ENCODE peak calls at places on chromosomes 5 and 9, in eight cellular contexts. One of them, this sample, is unnamed.

GRCh38 chr5:40507095-40507494 is 172.6 kb upstream of the PTGER4 start:
- DNase-seq in choroid plexus epithelial cell: peak
- DNase-seq in AG04450: no peak
- DNase-seq in mucosa of descending colon: no peak
- DNase-seq in A549: no peak
- DNase-seq in endothelial cell: no peak
- DNase-seq in PC-3: peak
- DNase-seq in nephron progenitor cell: no peak
- DNase-seq in this sample: no peak

GRCh38 chr5:95816803-95817202 is 5.7 kb downstream of the GLRX start:
- DNase-seq in AG04450: no peak
- DNase-seq in endothelial cell: no peak
- DNase-seq in choroid plexus epithelial cell: no peak
- DNase-seq in PC-3: no peak
- DNase-seq in mucosa of descending colon: no peak
- DNase-seq in nephron progenitor cell: no peak
- DNase-seq in A549: no peak
- DNase-seq in this sample: no peak

GRCh38 chr5:172906436-172906835 is 52.8 kb upstream of the RPL26L1 start:
- DNase-seq in AG04450: no peak
- DNase-seq in nephron progenitor cell: no peak
- DNase-seq in choroid plexus epithelial cell: peak
- DNase-seq in endothelial cell: no peak
- DNase-seq in mucosa of descending colon: no peak
- DNase-seq in PC-3: no peak
- DNase-seq in A549: no peak
- DNase-seq in this sample: no peak

GRCh38 chr9:68777070-68777763 is 72.2 kb downstream of the PIP5K1B start:
- DNase-seq in AG04450: no peak
- DNase-seq in mucosa of descending colon: no peak
- DNase-seq in PC-3: peak
- DNase-seq in choroid plexus epithelial cell: no peak
- DNase-seq in A549: no peak
- DNase-seq in endothelial cell: no peak
- DNase-seq in nephron progenitor cell: no peak
- DNase-seq in this sample: no peak

GRCh38 chr5:10607023-10607665 is 43.3 kb downstream of the ANKRD33B start:
- DNase-seq in choroid plexus epithelial cell: peak
- DNase-seq in mucosa of descending colon: no peak
- DNase-seq in PC-3: no peak
- DNase-seq in A549: no peak
- DNase-seq in AG04450: no peak
- DNase-seq in nephron progenitor cell: peak
- DNase-seq in endothelial cell: peak
- DNase-seq in this sample: no peak

GRCh38 chr5:58666141-58666540 is 83.3 kb downstream of the RAB3C start:
- DNase-seq in endothelial cell: no peak
- DNase-seq in PC-3: no peak
- DNase-seq in AG04450: no peak
- DNase-seq in A549: no peak
- DNase-seq in choroid plexus epithelial cell: no peak
- DNase-seq in mucosa of descending colon: no peak
- DNase-seq in nephron progenitor cell: no peak
- DNase-seq in this sample: no peak

GRCh38 chr9:37407468-37407867 is 15.0 kb upstream of the GRHPR start:
- DNase-seq in mucosa of descending colon: no peak
- DNase-seq in nephron progenitor cell: no peak
- DNase-seq in A549: peak
- DNase-seq in PC-3: peak
- DNase-seq in AG04450: no peak
- DNase-seq in endothelial cell: no peak
- DNase-seq in choroid plexus epithelial cell: no peak
- DNase-seq in this sample: no peak

GRCh38 chr9:126584611-126585010 is 29.1 kb upstream of the LMX1B start:
- DNase-seq in choroid plexus epithelial cell: no peak
- DNase-seq in endothelial cell: no peak
- DNase-seq in nephron progenitor cell: no peak
- DNase-seq in AG04450: no peak
- DNase-seq in PC-3: no peak
- DNase-seq in mucosa of descending colon: no peak
- DNase-seq in A549: no peak
- DNase-seq in this sample: no peak

GRCh38 chr5:55530669-55531068 is 4.1 kb downstream of the PLPP1 start:
- DNase-seq in nephron progenitor cell: no peak
- DNase-seq in AG04450: no peak
- DNase-seq in PC-3: no peak
- DNase-seq in A549: no peak
- DNase-seq in mucosa of descending colon: no peak
- DNase-seq in endothelial cell: no peak
- DNase-seq in choroid plexus epithelial cell: no peak
- DNase-seq in this sample: no peak

GRCh38 chr9:77649109-77649812 is 1.1 kb upstream of the GNA14 start:
- DNase-seq in choroid plexus epithelial cell: peak
- DNase-seq in nephron progenitor cell: no peak
- DNase-seq in A549: peak
- DNase-seq in AG04450: no peak
- DNase-seq in PC-3: peak
- DNase-seq in mucosa of descending colon: no peak
- DNase-seq in endothelial cell: no peak
- DNase-seq in this sample: no peak

GRCh38 chr5:174425271-174425963 is 299.0 kb upstream of the MSX2 start:
- DNase-seq in choroid plexus epithelial cell: no peak
- DNase-seq in AG04450: no peak
- DNase-seq in mucosa of descending colon: no peak
- DNase-seq in endothelial cell: no peak
- DNase-seq in nephron progenitor cell: no peak
- DNase-seq in A549: no peak
- DNase-seq in PC-3: no peak
- DNase-seq in this sample: no peak

GRCh38 chr5:134592141-134592746 is 40.4 kb downstream of the SAR1B start:
- DNase-seq in PC-3: peak
- DNase-seq in nephron progenitor cell: no peak
- DNase-seq in AG04450: no peak
- DNase-seq in mucosa of descending colon: no peak
- DNase-seq in A549: no peak
- DNase-seq in choroid plexus epithelial cell: peak
- DNase-seq in endothelial cell: no peak
- DNase-seq in this sample: no peak

GRCh38 chr5:43631182-43631910 is 28.4 kb downstream of the NNT start:
- DNase-seq in AG04450: peak
- DNase-seq in A549: peak
- DNase-seq in PC-3: peak
- DNase-seq in nephron progenitor cell: peak
- DNase-seq in endothelial cell: peak
- DNase-seq in choroid plexus epithelial cell: peak
- DNase-seq in mucosa of descending colon: no peak
- DNase-seq in this sample: peak

GRCh38 chr9:5832543-5833529 is at the start of gene ERMP1:
- DNase-seq in nephron progenitor cell: peak
- DNase-seq in endothelial cell: peak
- DNase-seq in AG04450: peak
- DNase-seq in choroid plexus epithelial cell: peak
- DNase-seq in mucosa of descending colon: peak
- DNase-seq in PC-3: peak
- DNase-seq in A549: peak
- DNase-seq in this sample: peak

GRCh38 chr9:115653231-115653630 is 500.4 kb upstream of the PAPPA start:
- DNase-seq in mucosa of descending colon: no peak
- DNase-seq in AG04450: peak
- DNase-seq in choroid plexus epithelial cell: peak
- DNase-seq in nephron progenitor cell: no peak
- DNase-seq in endothelial cell: no peak
- DNase-seq in A549: no peak
- DNase-seq in PC-3: no peak
- DNase-seq in this sample: peak

GRCh38 chr9:6884960-6885359 is 127.2 kb downstream of the KDM4C start:
- DNase-seq in endothelial cell: no peak
- DNase-seq in mucosa of descending colon: no peak
- DNase-seq in AG04450: no peak
- DNase-seq in PC-3: no peak
- DNase-seq in A549: no peak
- DNase-seq in choroid plexus epithelial cell: no peak
- DNase-seq in nephron progenitor cell: no peak
- DNase-seq in this sample: no peak

GRCh38 chr5:134131165-134131564 is 16.7 kb downstream of the TCF7 start:
- DNase-seq in AG04450: no peak
- DNase-seq in A549: no peak
- DNase-seq in nephron progenitor cell: no peak
- DNase-seq in PC-3: no peak
- DNase-seq in endothelial cell: no peak
- DNase-seq in mucosa of descending colon: peak
- DNase-seq in choroid plexus epithelial cell: no peak
- DNase-seq in this sample: no peak

GRCh38 chr9:78150312-78150982 is 85.4 kb upstream of the CEP78 start:
- DNase-seq in A549: no peak
- DNase-seq in mucosa of descending colon: no peak
- DNase-seq in PC-3: no peak
- DNase-seq in nephron progenitor cell: no peak
- DNase-seq in choroid plexus epithelial cell: no peak
- DNase-seq in AG04450: no peak
- DNase-seq in endothelial cell: no peak
- DNase-seq in this sample: no peak

DNA sequence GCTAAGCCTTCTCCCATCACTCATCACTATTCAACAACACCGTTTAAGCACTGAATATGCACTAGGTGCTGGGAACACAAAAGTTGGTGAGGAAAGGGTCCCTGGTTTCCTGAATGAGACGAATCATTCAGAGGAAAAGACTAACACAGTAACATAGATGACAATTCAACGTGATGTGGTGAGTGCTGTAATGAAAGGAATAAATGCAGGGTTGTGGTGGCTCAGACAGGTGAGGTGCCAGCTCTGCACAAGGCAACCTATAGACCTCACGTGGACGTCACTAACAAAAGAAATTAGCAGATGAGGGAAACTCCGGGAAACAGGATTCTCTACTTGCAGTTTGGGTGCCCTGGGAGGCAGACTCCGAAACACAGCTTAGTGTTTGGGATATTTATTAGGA is 40.0 kb upstream of the ERBIN start:
- DNase-seq in nephron progenitor cell: no peak
- DNase-seq in AG04450: no peak
- DNase-seq in mucosa of descending colon: no peak
- DNase-seq in choroid plexus epithelial cell: no peak
- DNase-seq in endothelial cell: no peak
- DNase-seq in PC-3: no peak
- DNase-seq in A549: no peak
- DNase-seq in this sample: no peak
- TF ChIP-seq CTCF in nephron progenitor cell: no peak
- TF ChIP-seq CTCF in AG04450: no peak
- TF ChIP-seq CTCF in mucosa of descending colon: no peak
- TF ChIP-seq CTCF in choroid plexus epithelial cell: no peak
- TF ChIP-seq CTCF in endothelial cell: no peak
- TF ChIP-seq CTCF in PC-3: no peak
- TF ChIP-seq CTCF in A549: no peak
- TF ChIP-seq CTCF in this sample: no peak

DNA sequence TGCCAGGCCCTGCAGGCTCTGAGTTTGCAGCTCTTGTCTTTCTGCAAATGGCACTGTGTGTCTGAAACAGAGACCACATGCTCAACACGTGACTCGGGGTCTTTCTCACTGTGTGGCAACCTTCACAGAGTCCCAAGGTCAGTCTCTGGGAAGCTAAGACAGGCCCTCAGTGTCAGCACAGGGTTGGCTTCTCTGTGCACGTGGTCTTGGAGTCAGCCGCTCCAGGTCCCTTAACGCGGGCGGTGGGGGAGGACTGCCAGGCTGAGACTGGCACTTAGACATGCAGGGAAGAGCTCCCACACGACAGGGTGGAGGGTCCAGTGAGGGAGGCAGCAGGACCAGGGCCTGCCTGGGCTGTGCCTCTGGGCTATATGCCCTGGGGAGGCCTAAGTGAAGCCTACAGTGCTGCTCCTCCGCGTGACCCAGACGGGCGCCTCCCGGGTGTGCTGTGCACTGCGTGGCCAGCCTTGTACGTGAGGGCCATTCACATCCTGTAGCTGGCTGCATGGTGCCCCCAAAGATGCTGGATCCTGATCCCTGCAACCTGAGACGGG is 76.8 kb downstream of the ADAMTS2 start:
- DNase-seq in AG04450: no peak
- DNase-seq in endothelial cell: no peak
- DNase-seq in PC-3: no peak
- DNase-seq in nephron progenitor cell: no peak
- DNase-seq in A549: no peak
- DNase-seq in mucosa of descending colon: no peak
- DNase-seq in choroid plexus epithelial cell: no peak
- DNase-seq in this sample: no peak
- TF ChIP-seq CTCF in AG04450: no peak
- TF ChIP-seq CTCF in endothelial cell: no peak
- TF ChIP-seq CTCF in PC-3: no peak
- TF ChIP-seq CTCF in nephron progenitor cell: no peak
- TF ChIP-seq CTCF in A549: no peak
- TF ChIP-seq CTCF in mucosa of descending colon: no peak
- TF ChIP-seq CTCF in choroid plexus epithelial cell: no peak
- TF ChIP-seq CTCF in this sample: no peak

GRCh38 chr5:93008502-93009167 is 572.4 kb downstream of the NR2F1-AS1 start:
- DNase-seq in nephron progenitor cell: no peak
- DNase-seq in A549: no peak
- DNase-seq in PC-3: no peak
- DNase-seq in AG04450: no peak
- DNase-seq in mucosa of descending colon: no peak
- DNase-seq in endothelial cell: no peak
- DNase-seq in choroid plexus epithelial cell: peak
- DNase-seq in this sample: no peak
- TF ChIP-seq CTCF in nephron progenitor cell: no peak
- TF ChIP-seq CTCF in A549: no peak
- TF ChIP-seq CTCF in PC-3: no peak
- TF ChIP-seq CTCF in AG04450: no peak
- TF ChIP-seq CTCF in mucosa of descending colon: no peak
- TF ChIP-seq CTCF in endothelial cell: no peak
- TF ChIP-seq CTCF in choroid plexus epithelial cell: no peak
- TF ChIP-seq CTCF in this sample: no peak

GRCh38 chr5:170813231-170813630 is 29.7 kb downstream of the GABRP start:
- DNase-seq in mucosa of descending colon: no peak
- DNase-seq in nephron progenitor cell: no peak
- DNase-seq in choroid plexus epithelial cell: no peak
- DNase-seq in A549: no peak
- DNase-seq in endothelial cell: no peak
- DNase-seq in AG04450: no peak
- DNase-seq in PC-3: no peak
- DNase-seq in this sample: no peak

GRCh38 chr5:170811719-170812118 is 28.2 kb downstream of the GABRP start:
- DNase-seq in choroid plexus epithelial cell: no peak
- DNase-seq in A549: no peak
- DNase-seq in nephron progenitor cell: no peak
- DNase-seq in AG04450: no peak
- DNase-seq in endothelial cell: no peak
- DNase-seq in PC-3: no peak
- DNase-seq in mucosa of descending colon: no peak
- DNase-seq in this sample: no peak

GRCh38 chr5:170805666-170806065 is 22.1 kb downstream of the GABRP start:
- DNase-seq in mucosa of descending colon: no peak
- DNase-seq in nephron progenitor cell: no peak
- DNase-seq in endothelial cell: no peak
- DNase-seq in choroid plexus epithelial cell: no peak
- DNase-seq in AG04450: no peak
- DNase-seq in A549: no peak
- DNase-seq in PC-3: no peak
- DNase-seq in this sample: no peak

DNA sequence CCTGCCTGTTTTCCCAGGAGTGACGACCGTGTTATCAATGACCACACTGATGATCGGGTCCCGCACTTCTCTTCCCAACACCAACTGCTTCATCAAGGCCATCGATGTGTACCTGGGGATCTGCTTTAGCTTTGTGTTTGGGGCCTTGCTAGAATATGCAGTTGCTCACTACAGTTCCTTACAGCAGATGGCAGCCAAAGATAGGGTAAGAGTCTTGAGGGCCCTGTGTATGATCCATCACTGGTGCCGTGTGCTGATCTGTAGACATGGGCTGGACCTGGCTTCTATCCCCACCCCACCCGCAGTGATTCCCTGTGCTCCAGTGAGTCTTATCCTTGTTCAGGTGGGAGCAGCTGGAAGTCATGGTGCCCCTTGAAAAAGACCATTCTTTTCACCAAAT is 26.0 kb downstream of the GABRP start:
- DNase-seq in nephron progenitor cell: no peak
- DNase-seq in endothelial cell: peak
- DNase-seq in PC-3: peak
- DNase-seq in A549: peak
- DNase-seq in AG04450: peak
- DNase-seq in choroid plexus epithelial cell: peak
- DNase-seq in mucosa of descending colon: no peak
- DNase-seq in this sample: no peak
- TF ChIP-seq CTCF in nephron progenitor cell: peak
- TF ChIP-seq CTCF in endothelial cell: no peak
- TF ChIP-seq CTCF in PC-3: peak
- TF ChIP-seq CTCF in A549: peak
- TF ChIP-seq CTCF in AG04450: peak
- TF ChIP-seq CTCF in choroid plexus epithelial cell: peak
- TF ChIP-seq CTCF in mucosa of descending colon: no peak
- TF ChIP-seq CTCF in this sample: peak

This sample was measured in AG09319.